ENCODE peak calls at places on chromosomes 2 and 18, in eight cellular contexts. M is cardiac fibroblast, J is A673, L is WTC11, V is tibial artery, F is pancreas, N is endothelial cell, P is uterus. T is an unnamed sample.

GRCh38 chr2:7887441-7887840 is 794.4 kb upstream of the ID2 start:
- DNase-seq in F (no peak), V (no peak), N (no peak), M (no peak), L (no peak), P (no peak), J (no peak), T (no peak)

GRCh38 chr2:197838036-197838435 is 33.6 kb downstream of the PLCL1 start:
- DNase-seq in J (no peak), N (no peak), L (no peak), M (peak), F (no peak), P (no peak), V (no peak), T (no peak)

GRCh38 chr2:141133883-141134282 is 996.9 kb downstream of the LRP1B start:
- DNase-seq in P (no peak), F (no peak), L (no peak), N (no peak), M (no peak), V (no peak), J (no peak), T (no peak)

GRCh38 chr2:113251118-113251517 is 27.6 kb downstream of the PAX8 start:
- DNase-seq in M (no peak), F (no peak), V (no peak), J (no peak), P (no peak), L (no peak), N (no peak), T (no peak)

GRCh38 chr2:134103196-134103595 is 150.7 kb upstream of the MGAT5 start:
- DNase-seq in P (no peak), J (no peak), L (no peak), F (no peak), M (peak), V (no peak), N (no peak), T (no peak)

GRCh38 chr2:3940661-3941060 is 237.3 kb downstream of the DCDC2C start:
- DNase-seq in P (no peak), L (no peak), V (no peak), M (no peak), N (no peak), J (no peak), F (no peak), T (no peak)

GRCh38 chr2:130768191-130768855 is 13.0 kb downstream of the AMER3 start:
- DNase-seq in J (no peak), N (no peak), L (peak), M (no peak), P (no peak), V (no peak), F (no peak), T (no peak)

GRCh38 chr2:151614606-151615306 is 119.5 kb downstream of the NEB start:
- DNase-seq in L (no peak), N (no peak), J (no peak), P (no peak), M (no peak), F (no peak), V (no peak), T (no peak)

GRCh38 chr18:31041346-31042067 is 1.0 kb downstream of the DSC3 start:
- DNase-seq in L (peak), F (no peak), J (peak), V (no peak), N (peak), M (peak), P (no peak), T (no peak)

GRCh38 chr2:46428911-46429436 is 50.4 kb upstream of the TMEM247 start:
- DNase-seq in M (no peak), L (no peak), F (no peak), V (no peak), J (no peak), P (no peak), N (no peak), T (no peak)

GRCh38 chr2:98944786-98945185 is 8.8 kb upstream of the CRACDL start:
- DNase-seq in V (no peak), P (no peak), L (no peak), M (peak), N (no peak), F (no peak), J (no peak), T (no peak)

DNA sequence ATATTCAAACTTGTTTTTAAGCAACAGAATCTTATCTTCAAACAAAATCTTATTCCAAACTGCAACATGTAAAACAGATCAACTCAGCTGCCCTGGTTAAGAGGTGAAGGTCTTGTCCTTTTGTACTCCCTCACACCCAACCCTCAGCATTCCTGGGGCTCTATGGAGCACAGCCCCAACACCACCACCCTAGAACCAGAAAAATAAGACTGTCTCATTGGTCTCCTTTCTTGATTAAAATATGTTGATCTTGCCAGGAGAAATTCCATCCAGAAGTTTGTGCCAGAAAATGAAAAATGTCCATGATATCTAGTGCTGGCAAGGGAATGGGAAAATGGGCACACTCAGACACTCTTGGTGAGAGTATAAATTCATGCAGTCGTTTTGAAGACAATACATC is 62.1 kb upstream of the TMEM17 start:
- DNase-seq in V (no peak), N (no peak), F (no peak), J (no peak), P (no peak), M (no peak), L (no peak), T (no peak)
- TF ChIP-seq CTCF in V (no peak), N (no peak), F (no peak), J (no peak), P (no peak), M (no peak), L (no peak), T (no peak)

DNA sequence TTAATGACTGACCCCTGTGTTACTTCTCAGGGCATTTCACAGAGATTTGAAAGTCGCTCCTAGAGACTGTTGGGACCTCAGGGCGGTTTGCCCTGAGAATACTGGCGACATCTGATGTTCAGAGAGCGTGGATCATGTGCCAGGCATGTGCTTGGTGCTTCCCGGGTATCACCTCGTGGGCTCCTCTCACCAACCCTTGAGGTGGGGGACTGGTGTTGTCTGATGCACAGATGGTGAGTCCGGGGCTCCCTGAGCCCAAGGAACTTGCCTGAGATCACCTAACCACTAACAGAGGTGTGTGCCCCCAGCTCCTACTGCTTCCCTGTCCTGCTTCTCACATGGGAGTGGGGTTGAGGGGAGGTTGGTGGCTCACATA is 16.2 kb downstream of the ATOH8 start:
- DNase-seq in P (no peak), F (no peak), M (no peak), J (no peak), L (no peak), N (no peak), V (no peak), T (no peak)
- TF ChIP-seq CTCF in P (no peak), F (no peak), M (no peak), J (no peak), L (no peak), N (no peak), V (no peak), T (no peak)

GRCh38 chr2:27494284-27494943 is 586 bp downstream of the FNDC4 start:
- DNase-seq in P (peak), V (peak), F (peak), J (no peak), M (peak), L (peak), N (peak), T (no peak)
- TF ChIP-seq CTCF in P (no peak), V (no peak), F (no peak), J (no peak), M (no peak), L (no peak), N (no peak), T (no peak)

DNA sequence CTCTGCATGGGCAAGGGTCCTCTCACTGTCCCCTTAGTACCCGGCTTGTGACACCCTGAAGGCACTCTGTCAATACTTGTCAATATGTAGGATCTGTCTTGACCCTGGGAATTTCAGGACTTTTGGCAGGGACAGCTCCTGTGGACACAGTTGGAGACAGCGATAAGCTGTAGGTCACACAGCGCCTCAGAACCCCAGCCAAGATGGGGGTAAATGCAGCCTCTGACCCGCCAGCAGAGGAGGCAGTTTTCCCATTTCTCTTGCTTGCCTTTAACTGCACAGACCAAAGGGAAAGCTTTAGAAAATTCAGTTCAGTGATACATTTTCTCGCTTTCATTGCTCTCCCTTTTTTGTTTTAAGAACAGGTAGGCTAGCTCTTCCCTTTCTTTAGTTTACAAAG is 54.8 kb upstream of the KLHL29 start:
- DNase-seq in L (peak), N (peak), J (peak), F (no peak), V (no peak), M (peak), P (no peak), T (no peak)
- TF ChIP-seq CTCF in L (no peak), N (no peak), J (peak), F (no peak), V (no peak), M (no peak), P (no peak), T (no peak)

GRCh38 chr2:139790807-139791206 is 1010.6 kb upstream of the NXPH2 start:
- DNase-seq in F (no peak), V (no peak), N (no peak), J (peak), M (peak), P (no peak), L (no peak), T (no peak)
- TF ChIP-seq CTCF in F (no peak), V (no peak), N (no peak), J (peak), M (no peak), P (no peak), L (no peak), T (no peak)

DNA sequence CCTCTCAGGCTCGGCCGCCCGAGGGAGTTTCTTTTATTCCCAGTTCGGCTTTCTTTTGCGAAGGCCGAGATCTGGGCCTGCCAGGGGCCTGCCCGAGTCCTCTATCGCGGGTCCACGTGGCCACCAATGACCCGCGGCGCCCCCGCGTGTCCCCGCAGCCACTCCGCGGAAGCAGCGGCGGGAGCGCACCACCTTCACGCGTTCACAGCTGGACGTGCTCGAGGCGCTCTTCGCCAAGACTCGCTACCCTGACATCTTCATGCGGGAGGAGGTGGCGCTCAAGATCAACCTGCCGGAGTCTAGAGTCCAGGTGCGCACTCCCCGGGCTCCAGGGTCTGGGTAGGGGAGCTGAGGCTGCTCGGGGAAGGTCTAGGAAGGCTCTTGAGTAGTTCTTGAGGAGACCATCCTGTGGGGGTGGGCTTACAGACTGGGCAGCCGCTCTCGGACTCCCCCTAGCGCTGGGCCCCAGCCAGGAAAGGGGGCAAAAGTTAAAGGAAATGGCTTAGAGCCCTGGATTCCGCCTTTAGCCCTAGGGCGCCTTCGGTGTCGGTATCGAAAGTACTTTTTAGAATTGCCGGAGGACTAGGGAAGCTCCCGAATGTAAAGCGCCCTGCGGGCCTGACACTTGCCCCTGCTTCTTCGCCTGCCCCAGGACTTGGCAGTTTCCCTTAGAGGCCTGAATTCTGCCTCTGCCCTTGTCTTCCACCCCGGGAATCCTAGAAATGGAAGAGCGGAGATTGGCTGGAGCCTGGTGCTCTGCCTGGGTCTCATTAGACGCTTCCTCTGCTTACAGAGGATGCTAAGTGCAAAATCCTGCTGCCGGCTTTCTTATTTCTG is 3.5 kb downstream of the OTX1 start:
- DNase-seq in F (no peak), J (no peak), M (no peak), V (no peak), P (no peak), N (peak), L (peak), T (no peak)
- TF ChIP-seq CTCF in F (no peak), J (peak), M (peak), V (no peak), P (no peak), N (peak), L (peak), T (no peak)

GRCh38 chr18:6257950-6258349 is 156.8 kb downstream of the L3MBTL4 start:
- DNase-seq in F (no peak), M (no peak), N (no peak), L (peak), P (no peak), J (no peak), V (no peak), T (no peak)
- TF ChIP-seq CTCF in F (no peak), M (no peak), N (no peak), L (no peak), P (no peak), J (no peak), V (no peak), T (no peak)

DNA sequence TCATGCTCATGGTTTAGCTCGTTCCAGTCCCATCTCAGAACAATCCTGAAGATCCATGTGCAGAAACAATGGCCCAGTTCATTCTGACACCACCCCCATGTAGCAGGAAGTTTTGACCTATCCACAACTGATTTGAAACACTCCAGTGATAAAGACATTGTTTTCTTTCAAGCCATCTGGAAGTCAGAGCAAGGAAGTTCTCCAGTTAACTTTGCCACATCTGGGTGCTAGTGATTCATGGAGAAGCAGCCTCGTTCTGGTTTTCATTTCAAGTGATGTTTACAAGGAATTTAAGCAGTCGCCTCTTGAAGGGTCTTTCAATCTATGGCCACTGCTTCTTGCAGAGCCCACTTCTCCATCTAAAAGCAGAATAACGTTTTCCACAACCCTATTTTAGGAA is 36.6 kb upstream of the TWIST2 start:
- DNase-seq in P (no peak), J (no peak), M (peak), V (no peak), N (no peak), F (no peak), L (no peak), T (no peak)
- TF ChIP-seq CTCF in P (no peak), J (no peak), M (no peak), V (no peak), N (no peak), F (no peak), L (no peak), T (no peak)

GRCh38 chr2:176876493-176877103 is 336.0 kb upstream of the HNRNPA3 start:
- DNase-seq in J (no peak), M (no peak), P (no peak), L (no peak), V (no peak), N (no peak), F (no peak), T (no peak)

GRCh38 chr2:176872406-176872805 is 340.2 kb upstream of the HNRNPA3 start:
- DNase-seq in L (no peak), J (no peak), V (no peak), P (no peak), N (no peak), M (no peak), F (no peak), T (no peak)

GRCh38 chr2:176873403-176873802 is 339.2 kb upstream of the HNRNPA3 start:
- DNase-seq in N (no peak), L (no peak), J (no peak), V (no peak), M (no peak), P (no peak), F (no peak), T (no peak)
- TF ChIP-seq CTCF in N (no peak), L (no peak), J (peak), V (no peak), M (no peak), P (no peak), F (no peak), T (no peak)

GRCh38 chr18:24254071-24254470 is 115.2 kb downstream of the CABYR start:
- DNase-seq in J (no peak), V (no peak), P (no peak), M (no peak), L (no peak), F (no peak), N (no peak), T (no peak)
- TF ChIP-seq CTCF in J (no peak), V (no peak), P (no peak), M (no peak), L (no peak), F (no peak), N (no peak), T (no peak)

T was measured in natural killer cell.